ENCODE peak calls at places on chromosome 6, in seven cellular contexts. A is vagina, F is HCT116, O is breast epithelium, P is suprapubic skin, B is lower leg skin, G is tibial nerve. E is an unnamed sample.
A peak's percentile ranks its signal among the peaks of the same experiment; 100 is the strongest.

GRCh38 chr6:114783783-114784182 is 441.0 kb upstream of the HS3ST5 start:
- DNase-seq in A (no peak), F (no peak), O (no peak), P (no peak), B (no peak), G (no peak), E (no peak)

GRCh38 chr6:80316655-80317332 is 210.3 kb downstream of the BCKDHB start:
- DNase-seq in A (no peak), F (no peak), O (no peak), P (no peak), B (no peak), G (no peak), E (no peak)

GRCh38 chr6:85866373-85866740 is 223.7 kb upstream of the SYNCRIP start:
- DNase-seq in A (no peak), F (no peak), O (no peak), P (no peak), B (no peak), G (no peak), E (no peak)

GRCh38 chr6:17932362-17932852 is 55.0 kb downstream of the KIF13A start:
- DNase-seq in A (no peak), F (no peak), O (no peak), P (peak; percentile 71), B (no peak), G (no peak), E (peak; percentile 24)

GRCh38 chr6:114096553-114097172 is 125.7 kb upstream of the HDAC2 start:
- DNase-seq in A (no peak), F (peak; percentile 16), O (no peak), P (no peak), B (no peak), G (no peak), E (no peak)

GRCh38 chr6:167919349-167919748 is 78.1 kb upstream of the KIF25 start:
- DNase-seq in A (no peak), F (no peak), O (no peak), P (no peak), B (no peak), G (no peak), E (no peak)

GRCh38 chr6:46098678-46099077 is 31.1 kb upstream of the ENPP4 start:
- DNase-seq in A (no peak), F (peak; percentile 51), O (peak; percentile 67), P (peak; percentile 64), B (no peak), G (no peak), E (no peak)

GRCh38 chr6:81748946-81749345 is 3.5 kb downstream of the TENT5A start:
- DNase-seq in A (no peak), F (no peak), O (no peak), P (no peak), B (no peak), G (no peak), E (no peak)

GRCh38 chr6:38136547-38136946 is 317.0 kb downstream of the ZFAND3 start:
- DNase-seq in A (no peak), F (no peak), O (no peak), P (no peak), B (no peak), G (no peak), E (no peak)

GRCh38 chr6:35195120-35195780 is 18.5 kb upstream of the SCUBE3 start:
- DNase-seq in A (no peak), F (no peak), O (no peak), P (no peak), B (no peak), G (no peak), E (no peak)

GRCh38 chr6:34334796-34335416 is 57.6 kb downstream of the NUDT3 start:
- DNase-seq in A (no peak), F (no peak), O (no peak), P (no peak), B (no peak), G (no peak), E (no peak)

GRCh38 chr6:158909938-158910337 is 90.1 kb downstream of the RSPH3 start:
- DNase-seq in A (no peak), F (no peak), O (no peak), P (no peak), B (peak; percentile 6), G (no peak), E (no peak)

GRCh38 chr6:26273673-26274595 is 91.1 kb upstream of the BTN3A2 start:
- DNase-seq in A (no peak), F (no peak), O (no peak), P (no peak), B (no peak), G (no peak), E (no peak)

GRCh38 chr6:94344866-94345265 is 925.5 kb upstream of the EPHA7 start:
- DNase-seq in A (no peak), F (no peak), O (no peak), P (no peak), B (no peak), G (no peak), E (no peak)

GRCh38 chr6:146041282-146041681 is 12.4 kb downstream of the GRM1 start:
- DNase-seq in A (no peak), F (peak; percentile 18), O (no peak), P (no peak), B (no peak), G (no peak), E (no peak)

GRCh38 chr6:132520953-132521352 is 8.0 kb upstream of the STX7 start:
- DNase-seq in A (no peak), F (no peak), O (no peak), P (no peak), B (no peak), G (no peak), E (no peak)

GRCh38 chr6:17703256-17703694 is 3.5 kb downstream of the NUP153 start:
- DNase-seq in A (no peak), F (no peak), O (no peak), P (no peak), B (no peak), G (no peak), E (no peak)

GRCh38 chr6:20119446-20119845 is 92.8 kb downstream of the MBOAT1 start:
- DNase-seq in A (no peak), F (no peak), O (no peak), P (no peak), B (no peak), G (no peak), E (no peak)

GRCh38 chr6:118896339-118897136 is 2.6 kb downstream of the ASF1A start:
- DNase-seq in A (no peak), F (peak; percentile 69), O (no peak), P (no peak), B (no peak), G (no peak), E (peak; percentile 6)
- TF ChIP-seq POLR2A in A (no peak), F (no peak), O (no peak), P (no peak), B (no peak), G (no peak), E (no peak)

DNA sequence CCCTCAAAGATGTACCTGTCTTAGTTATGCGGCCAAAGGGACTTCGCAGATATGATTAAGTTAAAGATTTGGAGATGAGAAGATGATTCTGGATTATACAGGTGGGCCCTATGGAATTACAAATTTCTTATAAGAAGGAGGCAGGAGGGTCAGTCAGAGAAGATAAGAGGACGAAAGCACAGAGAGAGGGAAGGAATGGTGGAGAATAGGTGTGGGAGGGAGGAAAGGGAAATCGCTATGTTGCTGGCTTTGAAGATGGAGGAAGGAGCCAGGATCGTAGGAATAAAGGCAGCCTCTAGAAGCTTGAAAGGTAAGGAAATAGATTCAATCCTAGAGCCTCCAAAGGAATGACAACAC is 1.2 kb upstream of the TSPYL1 start:
- DNase-seq in A (no peak), F (no peak), O (no peak), P (no peak), B (no peak), G (no peak), E (no peak)
- TF ChIP-seq POLR2A in A (no peak), F (no peak), O (no peak), P (no peak), B (no peak), G (no peak), E (no peak)

GRCh38 chr6:31903957-31904356 is 2.1 kb upstream of the ZBTB12 start:
- DNase-seq in A (no peak), F (no peak), O (no peak), P (no peak), B (no peak), G (no peak), E (no peak)

GRCh38 chr6:31901415-31901952 is 402 bp downstream of the ZBTB12 start:
- DNase-seq in A (no peak), F (no peak), O (no peak), P (peak; percentile 84), B (peak; percentile 91), G (peak; percentile 30), E (peak; percentile 55)

GRCh38 chr6:31900917-31901414 is 920 bp downstream of the ZBTB12 start:
- DNase-seq in A (no peak), F (no peak), O (no peak), P (no peak), B (no peak), G (no peak), E (no peak)

GRCh38 chr6:31899882-31900722 is 1.8 kb downstream of the ZBTB12 start:
- DNase-seq in A (no peak), F (no peak), O (no peak), P (no peak), B (no peak), G (no peak), E (no peak)

GRCh38 chr6:31901953-31902643 is at the start of gene ZBTB12:
- DNase-seq in A (no peak), F (peak; percentile 89), O (peak; percentile 93), P (peak; percentile 92), B (peak; percentile 96), G (peak; percentile 81), E (peak; percentile 86)
- TF ChIP-seq POLR2A in A (no peak), F (no peak), O (no peak), P (no peak), B (no peak), G (no peak), E (peak; percentile 34)

GRCh38 chr6:31621991-31622390 is 1.5 kb downstream of the PRRC2A start:
- DNase-seq in A (no peak), F (no peak), O (no peak), P (no peak), B (no peak), G (no peak), E (no peak)

GRCh38 chr6:31620586-31621319 is at the start of gene PRRC2A:
- DNase-seq in A (no peak), F (peak; percentile 47), O (peak; percentile 96), P (peak; percentile 98), B (peak; percentile 99), G (peak; percentile 94), E (peak; percentile 81)

GRCh38 chr6:31621320-31621939 is 915 bp downstream of the PRRC2A start:
- DNase-seq in A (no peak), F (no peak), O (no peak), P (no peak), B (no peak), G (no peak), E (no peak)

GRCh38 chr6:31624070-31624469 is 3.6 kb downstream of the PRRC2A start:
- DNase-seq in A (no peak), F (no peak), O (no peak), P (no peak), B (no peak), G (no peak), E (no peak)

DNA sequence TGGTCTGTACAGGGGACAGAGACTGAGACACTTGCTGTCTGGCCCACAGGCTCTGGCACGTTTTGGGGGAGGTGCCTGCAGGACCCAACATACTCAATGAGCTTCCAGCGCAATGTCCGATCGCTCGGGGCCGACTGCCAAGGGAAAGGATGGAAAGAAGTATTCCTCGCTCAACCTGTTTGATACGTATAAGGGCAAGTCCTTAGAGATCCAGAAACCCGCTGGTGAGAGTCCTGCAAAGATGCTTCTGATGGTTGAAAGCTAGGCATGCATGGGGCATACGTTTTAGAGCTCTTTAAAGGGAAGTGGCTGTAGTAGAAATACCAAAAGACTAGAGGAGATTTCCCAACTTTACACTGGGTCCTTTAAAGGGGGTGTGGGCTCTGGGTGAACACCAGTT is 2.2 kb downstream of the PRRC2A start:
- DNase-seq in A (no peak), F (no peak), O (peak; percentile 74), P (no peak), B (peak; percentile 91), G (no peak), E (no peak)
- TF ChIP-seq POLR2A in A (no peak), F (no peak), O (no peak), P (no peak), B (no peak), G (no peak), E (no peak)

E was measured in H54.